ENCODE peak calls at places on chromosomes 4 and X, in six cellular contexts. One of them, this sample, is unnamed.

GRCh38 chr4:144696376-144696775 is 50.4 kb downstream of the HHIP start:
- DNase-seq in mammary epithelial cell: no peak
- DNase-seq in heart right ventricle: no peak
- DNase-seq in psoas muscle: no peak
- DNase-seq in AG04450: no peak
- DNase-seq in cardiac fibroblast: peak; percentile 37
- DNase-seq in this sample: no peak

GRCh38 chr4:46016306-46016705 is 107.5 kb downstream of the GABRG1 start:
- DNase-seq in mammary epithelial cell: no peak
- DNase-seq in psoas muscle: no peak
- DNase-seq in heart right ventricle: no peak
- DNase-seq in AG04450: no peak
- DNase-seq in cardiac fibroblast: peak; percentile 2
- DNase-seq in this sample: no peak

GRCh38 chr4:74311696-74312313 is 3.5 kb downstream of the EPGN start:
- DNase-seq in mammary epithelial cell: peak; percentile 56
- DNase-seq in heart right ventricle: peak; percentile 36
- DNase-seq in psoas muscle: no peak
- DNase-seq in AG04450: peak; percentile 13
- DNase-seq in cardiac fibroblast: peak; percentile 83
- DNase-seq in this sample: peak; percentile 77

GRCh38 chrX:80285131-80285773 is 135.0 kb upstream of the TENT5D start:
- DNase-seq in mammary epithelial cell: peak; percentile 19
- DNase-seq in heart right ventricle: no peak
- DNase-seq in psoas muscle: no peak
- DNase-seq in cardiac fibroblast: peak; percentile 16
- DNase-seq in AG04450: no peak
- DNase-seq in this sample: peak; percentile 45

GRCh38 chrX:35787867-35788266 is 10.3 kb upstream of the MAGEB16 start:
- DNase-seq in mammary epithelial cell: no peak
- DNase-seq in AG04450: no peak
- DNase-seq in psoas muscle: no peak
- DNase-seq in heart right ventricle: no peak
- DNase-seq in cardiac fibroblast: no peak
- DNase-seq in this sample: no peak

GRCh38 chr4:162920649-162921048 is 246.0 kb downstream of the NAF1 start:
- DNase-seq in psoas muscle: no peak
- DNase-seq in heart right ventricle: no peak
- DNase-seq in AG04450: no peak
- DNase-seq in mammary epithelial cell: no peak
- DNase-seq in cardiac fibroblast: no peak
- DNase-seq in this sample: no peak

GRCh38 chrX:11381464-11381863 is 88.3 kb downstream of the AMELX start:
- DNase-seq in AG04450: peak; percentile 18
- DNase-seq in mammary epithelial cell: peak; percentile 38
- DNase-seq in heart right ventricle: peak; percentile 40
- DNase-seq in cardiac fibroblast: peak; percentile 81
- DNase-seq in psoas muscle: no peak
- DNase-seq in this sample: peak; percentile 53

GRCh38 chr4:8580321-8581093 is at the start of gene GPR78:
- DNase-seq in cardiac fibroblast: peak; percentile 46
- DNase-seq in mammary epithelial cell: peak; percentile 29
- DNase-seq in heart right ventricle: peak; percentile 34
- DNase-seq in psoas muscle: peak; percentile 60
- DNase-seq in AG04450: no peak
- DNase-seq in this sample: peak; percentile 19

GRCh38 chr4:81061340-81061730 is 30.8 kb downstream of the BMP3 start:
- DNase-seq in mammary epithelial cell: no peak
- DNase-seq in AG04450: no peak
- DNase-seq in cardiac fibroblast: no peak
- DNase-seq in psoas muscle: no peak
- DNase-seq in heart right ventricle: no peak
- DNase-seq in this sample: no peak

GRCh38 chrX:69238153-69238959 is 73.1 kb upstream of the PJA1 start:
- DNase-seq in psoas muscle: no peak
- DNase-seq in heart right ventricle: peak; percentile 16
- DNase-seq in AG04450: no peak
- DNase-seq in mammary epithelial cell: no peak
- DNase-seq in cardiac fibroblast: no peak
- DNase-seq in this sample: no peak

GRCh38 chr4:112327950-112328349 is 30.8 kb downstream of the ALPK1 start:
- DNase-seq in heart right ventricle: no peak
- DNase-seq in psoas muscle: no peak
- DNase-seq in AG04450: peak; percentile 29
- DNase-seq in mammary epithelial cell: peak; percentile 45
- DNase-seq in cardiac fibroblast: peak; percentile 78
- DNase-seq in this sample: peak; percentile 67

GRCh38 chrX:102599084-102599949 is at the start of gene ARMCX5:
- DNase-seq in mammary epithelial cell: peak; percentile 79
- DNase-seq in AG04450: peak; percentile 43
- DNase-seq in psoas muscle: peak; percentile 63
- DNase-seq in cardiac fibroblast: peak; percentile 88
- DNase-seq in heart right ventricle: peak; percentile 74
- DNase-seq in this sample: peak; percentile 87
- TF ChIP-seq CTCF in mammary epithelial cell: peak; percentile 12
- TF ChIP-seq CTCF in AG04450: peak; percentile 9
- TF ChIP-seq CTCF in psoas muscle: no peak
- TF ChIP-seq CTCF in cardiac fibroblast: no peak
- TF ChIP-seq CTCF in heart right ventricle: no peak
- TF ChIP-seq CTCF in this sample: peak; percentile 25

GRCh38 chrX:137052641-137053235 is 18.9 kb upstream of the GPR101 start:
- DNase-seq in cardiac fibroblast: no peak
- DNase-seq in psoas muscle: no peak
- DNase-seq in AG04450: no peak
- DNase-seq in mammary epithelial cell: no peak
- DNase-seq in heart right ventricle: no peak
- DNase-seq in this sample: no peak

GRCh38 chrX:137051978-137052640 is 18.3 kb upstream of the GPR101 start:
- DNase-seq in mammary epithelial cell: peak; percentile 14
- DNase-seq in AG04450: no peak
- DNase-seq in heart right ventricle: peak; percentile 34
- DNase-seq in psoas muscle: peak; percentile 43
- DNase-seq in cardiac fibroblast: peak; percentile 38
- DNase-seq in this sample: peak; percentile 19
- H3K4me3 ChIP-seq in mammary epithelial cell: peak overlapping the region; percentile 33
- H3K4me3 ChIP-seq in AG04450: peak overlapping the region; percentile 48
- H3K4me3 ChIP-seq in heart right ventricle: peak overlapping the region; percentile 35
- H3K4me3 ChIP-seq in psoas muscle: peak overlapping the region; percentile 54
- H3K4me3 ChIP-seq in cardiac fibroblast: peak overlapping the region; percentile 30
- H3K4me3 ChIP-seq in this sample: peak overlapping the region; percentile 28

DNA sequence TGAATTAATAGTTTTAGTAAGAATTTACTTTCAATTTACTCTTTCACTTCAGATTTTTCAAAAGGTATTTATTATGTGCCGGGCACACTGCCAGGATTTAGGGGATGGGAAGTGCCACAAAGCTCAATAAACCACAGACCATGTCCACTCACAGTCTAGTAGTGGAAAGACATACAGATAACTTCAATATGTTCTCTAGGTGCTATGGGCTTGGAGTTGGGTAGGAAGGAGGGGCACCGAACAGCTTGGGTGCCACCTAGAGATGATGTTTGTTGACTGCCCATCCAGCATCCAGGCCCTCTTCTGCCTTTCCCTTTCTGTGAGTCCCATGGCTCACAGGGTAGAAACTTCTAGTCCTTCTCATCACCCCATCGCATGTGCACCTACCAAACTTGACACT is 17.8 kb downstream of the MFAP3L start:
- DNase-seq in psoas muscle: no peak
- DNase-seq in mammary epithelial cell: peak; percentile 8
- DNase-seq in AG04450: no peak
- DNase-seq in cardiac fibroblast: peak; percentile 29
- DNase-seq in heart right ventricle: no peak
- DNase-seq in this sample: no peak
- TF ChIP-seq CTCF in psoas muscle: no peak
- TF ChIP-seq CTCF in mammary epithelial cell: peak; percentile 10
- TF ChIP-seq CTCF in AG04450: no peak
- TF ChIP-seq CTCF in cardiac fibroblast: no peak
- TF ChIP-seq CTCF in heart right ventricle: no peak
- TF ChIP-seq CTCF in this sample: no peak

GRCh38 chr4:155522201-155522600 is 144.4 kb upstream of the GUCY1A1 start:
- DNase-seq in psoas muscle: no peak
- DNase-seq in heart right ventricle: no peak
- DNase-seq in cardiac fibroblast: peak; percentile 16
- DNase-seq in mammary epithelial cell: no peak
- DNase-seq in AG04450: peak; percentile 73
- DNase-seq in this sample: no peak
- H3K4me3 ChIP-seq in psoas muscle: no peak overlapping the region
- H3K4me3 ChIP-seq in heart right ventricle: no peak overlapping the region
- H3K4me3 ChIP-seq in cardiac fibroblast: no peak overlapping the region
- H3K4me3 ChIP-seq in mammary epithelial cell: no peak overlapping the region
- H3K4me3 ChIP-seq in AG04450: no peak overlapping the region
- H3K4me3 ChIP-seq in this sample: no peak overlapping the region

GRCh38 chrX:122596998-122597397 is 587.1 kb upstream of the GRIA3 start:
- DNase-seq in psoas muscle: no peak
- DNase-seq in mammary epithelial cell: no peak
- DNase-seq in AG04450: no peak
- DNase-seq in cardiac fibroblast: no peak
- DNase-seq in heart right ventricle: no peak
- DNase-seq in this sample: no peak

GRCh38 chrX:122586831-122587230 is 597.2 kb upstream of the GRIA3 start:
- DNase-seq in heart right ventricle: no peak
- DNase-seq in AG04450: no peak
- DNase-seq in psoas muscle: no peak
- DNase-seq in mammary epithelial cell: no peak
- DNase-seq in cardiac fibroblast: peak; percentile 14
- DNase-seq in this sample: peak; percentile 1

GRCh38 chrX:122591546-122591945 is 592.5 kb upstream of the GRIA3 start:
- DNase-seq in AG04450: no peak
- DNase-seq in psoas muscle: no peak
- DNase-seq in cardiac fibroblast: no peak
- DNase-seq in mammary epithelial cell: no peak
- DNase-seq in heart right ventricle: no peak
- DNase-seq in this sample: no peak
- TF ChIP-seq CTCF in AG04450: no peak
- TF ChIP-seq CTCF in psoas muscle: no peak
- TF ChIP-seq CTCF in cardiac fibroblast: no peak
- TF ChIP-seq CTCF in mammary epithelial cell: no peak
- TF ChIP-seq CTCF in heart right ventricle: no peak
- TF ChIP-seq CTCF in this sample: no peak

GRCh38 chrX:46792826-46793195 is 33.9 kb upstream of the SLC9A7 start:
- DNase-seq in AG04450: no peak
- DNase-seq in mammary epithelial cell: no peak
- DNase-seq in psoas muscle: no peak
- DNase-seq in cardiac fibroblast: no peak
- DNase-seq in heart right ventricle: no peak
- DNase-seq in this sample: no peak
- H3K4me3 ChIP-seq in AG04450: no peak overlapping the region
- H3K4me3 ChIP-seq in mammary epithelial cell: peak overlapping the region; percentile 8
- H3K4me3 ChIP-seq in psoas muscle: no peak overlapping the region
- H3K4me3 ChIP-seq in cardiac fibroblast: no peak overlapping the region
- H3K4me3 ChIP-seq in heart right ventricle: no peak overlapping the region
- H3K4me3 ChIP-seq in this sample: no peak overlapping the region

GRCh38 chrX:53678667-53679066 is 7.9 kb downstream of the HUWE1 start:
- DNase-seq in mammary epithelial cell: no peak
- DNase-seq in cardiac fibroblast: peak; percentile 25
- DNase-seq in psoas muscle: no peak
- DNase-seq in AG04450: no peak
- DNase-seq in heart right ventricle: no peak
- DNase-seq in this sample: peak; percentile 19
- TF ChIP-seq CTCF in mammary epithelial cell: peak; percentile 37
- TF ChIP-seq CTCF in cardiac fibroblast: peak; percentile 30
- TF ChIP-seq CTCF in psoas muscle: peak; percentile 9
- TF ChIP-seq CTCF in AG04450: peak; percentile 10
- TF ChIP-seq CTCF in heart right ventricle: no peak
- TF ChIP-seq CTCF in this sample: peak; percentile 41